ENCODE peak calls at places on chromosomes 6 and 20, in eight cellular contexts. X is naive thymus-derived CD4-positive, alpha-beta T cell; K is left ventricle myocardium inferior; D is EL; E is activated naive CD4-positive, alpha-beta T cell; Q is astrocyte; Y is non-pigmented ciliary epithelial cell; S is cardiac muscle cell. L is an unnamed sample.

GRCh38 chr20:3612795-3613560 is 50.2 kb downstream of the GFRA4 start:
- DNase-seq in Q (no peak), K (no peak), Y (no peak), S (no peak), X (no peak), D (no peak), E (no peak), L (no peak)

GRCh38 chr6:157213897-157214296 is 109.4 kb downstream of the TMEM242 start:
- DNase-seq in Q (no peak), K (no peak), X (no peak), E (no peak), S (no peak), Y (no peak), D (no peak), L (no peak)

GRCh38 chr20:5973172-5973571 is 22.7 kb downstream of the MCM8 start:
- DNase-seq in Y (peak), S (no peak), K (no peak), Q (peak), D (peak), X (no peak), E (no peak), L (no peak)

GRCh38 chr6:1016329-1017302 is 295.3 kb upstream of the FOXQ1 start:
- DNase-seq in S (no peak), E (no peak), Q (no peak), K (no peak), X (no peak), Y (no peak), D (no peak), L (no peak)

GRCh38 chr6:18423426-18423825 is 36.3 kb downstream of the RNF144B start:
- DNase-seq in K (no peak), Y (no peak), S (no peak), Q (no peak), E (no peak), D (no peak), X (no peak), L (no peak)

GRCh38 chr6:155939253-155939652 is 483.6 kb upstream of the NOX3 start:
- DNase-seq in K (no peak), E (no peak), Q (no peak), S (no peak), D (no peak), X (no peak), Y (no peak), L (no peak)

GRCh38 chr6:155174576-155175174 is 89.1 kb upstream of the CLDN20 start:
- DNase-seq in D (peak), Q (peak), Y (no peak), S (peak), X (peak), E (no peak), K (no peak), L (no peak)

GRCh38 chr6:10256113-10256690 is 158.7 kb downstream of the TFAP2A start:
- DNase-seq in Y (no peak), Q (no peak), E (no peak), D (no peak), K (no peak), S (no peak), X (no peak), L (no peak)

GRCh38 chr6:108260809-108261569 is at the start of gene SNX3:
- DNase-seq in E (peak), Q (peak), S (peak), Y (peak), K (peak), X (peak), D (peak), L (peak)

GRCh38 chr6:94213176-94213575 is 793.8 kb upstream of the EPHA7 start:
- DNase-seq in X (no peak), K (no peak), Y (no peak), Q (no peak), E (no peak), D (no peak), S (no peak), L (no peak)

GRCh38 chr6:167827062-167827587 is 414 bp downstream of the AFDN start:
- DNase-seq in X (peak), Y (no peak), Q (no peak), E (no peak), S (peak), D (peak), K (peak), L (no peak)

GRCh38 chr6:116881236-116881635 is 4.2 kb downstream of the RFX6 start:
- DNase-seq in E (no peak), X (no peak), D (no peak), S (no peak), K (no peak), Y (no peak), Q (no peak), L (no peak)

GRCh38 chr6:29490552-29490951 is 2.8 kb upstream of the MAS1L start:
- DNase-seq in Y (no peak), E (no peak), D (no peak), K (no peak), S (no peak), Q (no peak), X (no peak), L (no peak)

GRCh38 chr6:15626878-15627683 is 35.7 kb downstream of the DTNBP1 start:
- DNase-seq in K (no peak), Q (no peak), D (no peak), S (no peak), X (no peak), E (no peak), Y (no peak), L (no peak)

GRCh38 chr6:147448212-147448611 is 60.3 kb upstream of the SAMD5 start:
- DNase-seq in Q (no peak), D (no peak), Y (no peak), X (no peak), S (no peak), K (no peak), E (no peak), L (no peak)

GRCh38 chr20:61218886-61219480 is 33.1 kb upstream of the CDH4 start:
- DNase-seq in X (no peak), D (peak), Q (peak), K (no peak), S (no peak), Y (peak), E (no peak), L (no peak)

GRCh38 chr6:168718821-168719475 is 278.0 kb downstream of the SMOC2 start:
- DNase-seq in Y (no peak), D (no peak), E (no peak), K (no peak), S (no peak), X (no peak), Q (no peak), L (no peak)

GRCh38 chr6:14984454-14984853 is 261.4 kb upstream of the JARID2 start:
- DNase-seq in E (no peak), Y (no peak), S (peak), Q (no peak), X (no peak), K (peak), D (peak), L (no peak)

GRCh38 chr6:168371989-168372711 is 52.6 kb upstream of the DACT2 start:
- DNase-seq in S (no peak), Y (no peak), K (no peak), Q (no peak), X (no peak), D (no peak), E (no peak), L (peak)

GRCh38 chr6:44925100-44925739 is 402.9 kb upstream of the RUNX2 start:
- DNase-seq in X (peak), D (peak), S (peak), Y (no peak), K (no peak), Q (peak), E (no peak), L (no peak)

GRCh38 chr6:45830441-45831139 is 185.1 kb downstream of the CLIC5 start:
- DNase-seq in E (no peak), Y (no peak), D (peak), S (no peak), Q (peak), K (no peak), X (no peak), L (no peak)

GRCh38 chr20:59692139-59692538 is 87.8 kb downstream of the PHACTR3 start:
- DNase-seq in Y (no peak), D (no peak), S (no peak), K (peak), Q (no peak), X (no peak), E (no peak), L (no peak)